ENCODE peak calls at places on chromosomes 13 and 19, in four cellular contexts. T is K562, J is SK-N-SH, U is GM12878. Z is an unnamed sample.

GRCh38 chr13:33111414-33112110 is 95.3 kb downstream of the KL start:
- DNase-seq in T (no peak), J (no peak), U (no peak), Z (peak)

GRCh38 chr19:1241417-1242095 is at the start of gene ATP5F1D:
- DNase-seq in T (peak), J (peak), U (peak), Z (peak)

GRCh38 chr19:36182612-36183454 is 30.6 kb upstream of the COX7A1 start:
- DNase-seq in T (no peak), J (no peak), U (no peak), Z (no peak)

GRCh38 chr13:73140804-73141203 is 82.0 kb downstream of the KLF5 start:
- DNase-seq in T (no peak), J (no peak), U (no peak), Z (no peak)

GRCh38 chr19:52896431-52897148 is 845 bp downstream of the ZNF320 start:
- DNase-seq in T (peak), J (peak), U (no peak), Z (no peak)

GRCh38 chr19:43618921-43619261 is 538 bp downstream of the ZNF428 start:
- DNase-seq in T (peak), J (peak), U (peak), Z (peak)

GRCh38 chr13:26184791-26185250 is 37.3 kb downstream of the RNF6 start:
- DNase-seq in T (peak), J (peak), U (peak), Z (peak)

GRCh38 chr19:4512070-4512469 is 6.2 kb downstream of the PLIN4 start:
- DNase-seq in T (no peak), J (no peak), U (no peak), Z (no peak)

GRCh38 chr13:74135306-74136088 is 1.3 kb upstream of the KLF12 start:
- DNase-seq in T (peak), J (peak), U (peak), Z (no peak)

GRCh38 chr13:98291658-98292057 is 114.6 kb upstream of the RNF113B start:
- DNase-seq in T (no peak), J (no peak), U (no peak), Z (peak)

GRCh38 chr13:20388184-20388583 is 137.5 kb downstream of the CRYL1 start:
- DNase-seq in T (no peak), J (no peak), U (no peak), Z (no peak)

GRCh38 chr19:19303411-19303810 is 16.9 kb downstream of the SUGP1 start:
- DNase-seq in T (no peak), J (no peak), U (no peak), Z (no peak)

GRCh38 chr13:34833562-34834182 is 108.4 kb upstream of the NBEA start:
- DNase-seq in T (no peak), J (no peak), U (no peak), Z (no peak)
- TF ChIP-seq SMC3 in T (no peak), J (no peak), U (no peak), Z (no peak)

DNA sequence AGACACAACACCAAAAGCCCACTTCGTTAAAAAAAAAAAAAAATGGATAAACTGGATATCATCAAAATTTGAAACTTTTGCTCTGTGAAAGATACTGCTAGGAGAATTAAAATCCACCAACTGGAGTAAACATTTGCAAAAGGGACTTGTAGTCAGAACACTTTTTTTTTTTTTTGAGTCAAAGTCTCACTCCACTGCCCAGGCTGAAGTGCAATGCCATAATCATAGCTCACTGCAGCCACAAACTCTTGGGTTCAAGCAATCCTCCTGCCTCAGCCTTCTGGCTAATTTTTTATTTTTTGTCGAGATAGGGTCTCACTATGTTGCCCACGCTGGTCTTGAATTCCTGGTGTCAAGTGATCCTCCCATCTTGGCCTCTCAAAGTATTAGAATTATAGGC is 9.7 kb downstream of the ELAVL1 start:
- DNase-seq in T (no peak), J (no peak), U (no peak), Z (no peak)
- TF ChIP-seq JUND in T (no peak), J (no peak), U (no peak), Z (no peak)

GRCh38 chr19:14342809-14343208 is 38.4 kb upstream of the ADGRE5 start:
- DNase-seq in T (no peak), J (no peak), U (no peak), Z (no peak)

GRCh38 chr19:14333101-14333871 is 48.0 kb upstream of the ADGRE5 start:
- DNase-seq in T (no peak), J (peak), U (no peak), Z (no peak)

GRCh38 chr19:14339741-14340140 is 41.5 kb upstream of the ADGRE5 start:
- DNase-seq in T (no peak), J (no peak), U (no peak), Z (no peak)

GRCh38 chr19:14343286-14343685 is 38.0 kb upstream of the ADGRE5 start:
- DNase-seq in T (no peak), J (peak), U (no peak), Z (no peak)

GRCh38 chr19:14337510-14337909 is 43.7 kb upstream of the ADGRE5 start:
- DNase-seq in T (peak), J (peak), U (no peak), Z (no peak)
- TF ChIP-seq SMC3 in T (no peak), J (no peak), U (no peak), Z (no peak)

GRCh38 chr19:49637865-49638350 is 2.0 kb downstream of the RRAS start:
- DNase-seq in T (peak), J (no peak), U (no peak), Z (no peak)
- TF ChIP-seq JUND in T (no peak), J (no peak), U (no peak), Z (no peak)

GRCh38 chr13:99821741-99822140 is 149.8 kb downstream of the ZIC5 start:
- DNase-seq in T (no peak), J (no peak), U (no peak), Z (no peak)

GRCh38 chr13:99827011-99827410 is 144.6 kb downstream of the ZIC5 start:
- DNase-seq in T (no peak), J (no peak), U (no peak), Z (no peak)

GRCh38 chr13:99819962-99820361 is 151.6 kb downstream of the ZIC5 start:
- DNase-seq in T (no peak), J (no peak), U (no peak), Z (no peak)

GRCh38 chr13:99823961-99824360 is 147.6 kb downstream of the ZIC5 start:
- DNase-seq in T (no peak), J (no peak), U (no peak), Z (no peak)

DNA sequence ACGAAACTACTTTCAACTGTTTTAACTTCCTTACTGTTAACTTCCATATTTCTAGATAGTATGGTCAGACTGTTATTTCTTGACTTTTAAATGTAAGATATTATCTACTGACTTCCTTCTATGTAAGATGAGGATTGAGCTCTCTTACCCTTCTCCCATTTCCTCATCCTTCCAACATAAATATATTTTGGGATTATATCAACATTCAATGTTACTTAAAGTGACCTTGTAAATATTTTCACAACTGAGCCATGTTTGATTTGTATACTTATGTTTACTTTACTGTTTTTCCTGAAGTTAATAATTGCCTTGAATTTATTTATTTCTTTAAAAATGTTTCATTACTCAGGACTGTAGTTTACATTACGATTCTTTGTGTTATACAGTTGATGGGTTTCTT is 148.7 kb downstream of the ZIC5 start:
- DNase-seq in T (no peak), J (no peak), U (no peak), Z (no peak)
- TF ChIP-seq SMC3 in T (no peak), J (no peak), U (no peak), Z (no peak)

DNA sequence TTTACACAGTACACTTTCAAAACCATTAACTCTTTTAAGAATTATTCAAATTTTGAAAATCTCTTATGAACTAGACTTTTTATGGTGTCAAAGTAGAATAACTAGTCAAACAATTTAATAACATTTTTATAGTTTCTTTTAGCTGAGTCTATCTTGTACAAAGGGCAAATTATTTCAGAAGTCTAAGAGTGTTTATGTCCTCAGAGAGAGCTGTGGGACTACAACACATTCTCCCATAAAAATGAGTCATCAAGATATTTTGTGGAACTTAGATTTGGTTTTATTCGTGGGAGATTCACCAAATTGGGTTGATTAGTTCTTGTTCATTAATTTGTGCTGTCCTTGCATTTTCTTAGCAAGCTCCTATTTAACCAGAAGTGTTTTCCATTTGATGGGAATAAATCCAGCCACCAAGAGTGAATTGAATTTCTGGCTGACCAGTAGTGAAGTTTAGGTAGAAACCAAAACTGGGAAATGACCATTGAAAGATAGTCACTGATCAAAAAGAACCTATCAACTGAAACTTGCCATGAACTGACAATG is 291.0 kb downstream of the DLEU7 start:
- DNase-seq in T (no peak), J (no peak), U (no peak), Z (no peak)
- TF ChIP-seq JUND in T (no peak), J (no peak), U (no peak), Z (no peak)

GRCh38 chr13:30305456-30305855 is 1.9 kb downstream of the KATNAL1 start:
- DNase-seq in T (no peak), J (no peak), U (no peak), Z (no peak)

GRCh38 chr13:30307966-30308290 is 577 bp upstream of the KATNAL1 start:
- DNase-seq in T (no peak), J (no peak), U (no peak), Z (no peak)

GRCh38 chr13:30306762-30307193 is 573 bp downstream of the KATNAL1 start:
- DNase-seq in T (peak), J (peak), U (peak), Z (peak)

GRCh38 chr13:30308548-30308947 is 1.2 kb upstream of the KATNAL1 start:
- DNase-seq in T (peak), J (no peak), U (no peak), Z (no peak)

DNA sequence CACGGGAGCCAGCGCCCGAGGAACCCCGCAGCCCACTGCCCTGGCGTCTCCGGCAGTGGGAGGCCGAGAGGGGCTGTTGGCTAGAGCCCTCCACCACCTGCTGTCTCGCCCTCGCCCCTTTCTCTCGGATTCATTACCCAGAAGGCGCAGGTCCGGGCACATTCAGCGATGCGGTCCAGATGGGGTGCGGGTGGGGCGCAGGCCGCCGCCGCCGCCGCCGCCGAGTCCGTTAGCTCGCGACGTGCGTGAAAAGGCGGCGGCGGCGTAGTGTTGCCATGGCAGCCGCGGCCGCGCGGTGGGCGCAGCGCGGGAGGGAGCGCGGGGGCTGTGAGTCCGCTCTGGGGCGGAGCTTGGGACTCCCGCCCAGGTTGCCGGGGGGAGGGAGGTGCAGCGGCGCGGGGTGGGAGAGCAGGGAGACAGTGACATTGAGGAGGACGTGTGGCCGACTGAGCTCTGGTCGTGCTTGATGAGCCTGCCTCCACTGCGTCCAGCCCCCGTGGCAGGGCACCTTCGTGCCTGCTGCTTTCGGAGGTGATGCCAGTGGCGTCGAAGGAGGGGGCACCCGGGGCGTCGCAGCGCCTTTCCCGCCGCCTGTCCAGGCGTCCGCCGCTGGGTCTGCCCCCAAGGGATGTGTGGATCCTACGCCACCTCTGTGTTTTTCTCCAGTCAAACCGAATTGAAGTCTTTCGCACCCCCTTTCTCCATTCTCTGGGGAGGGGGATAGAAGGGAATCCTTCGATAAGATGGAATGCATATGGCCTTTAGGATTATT is at the start of gene KATNAL1:
- DNase-seq in T (peak), J (peak), U (no peak), Z (peak)
- TF ChIP-seq SMC3 in T (no peak), J (no peak), U (no peak), Z (no peak)

Z was measured in HepG2.